ENCODE peak calls at places on chromosomes 1 and 21, in six cellular contexts. X is heart left ventricle, U is heart right ventricle, A is transverse colon, H is H7, Y is AG04450. O is an unnamed sample.

GRCh38 chr1:20069932-20070331 is at the start of gene PLA2G5:
- DNase-seq in X (peak; percentile 82), U (peak; percentile 88), A (peak; percentile 22), H (no peak), Y (no peak), O (peak; percentile 41)

GRCh38 chr21:33668180-33668579 is 25.9 kb downstream of the ITSN1 start:
- DNase-seq in X (no peak), U (no peak), A (no peak), H (no peak), Y (no peak), O (no peak)

GRCh38 chr1:167196185-167196584 is 24.5 kb upstream of the POU2F1 start:
- DNase-seq in X (no peak), U (no peak), A (no peak), H (peak; percentile 49), Y (no peak), O (peak; percentile 49)

GRCh38 chr1:231442735-231443134 is 20.6 kb upstream of the EGLN1 start:
- DNase-seq in X (no peak), U (no peak), A (no peak), H (no peak), Y (no peak), O (no peak)

GRCh38 chr1:234997201-234998173 is 131.2 kb downstream of the TOMM20 start:
- DNase-seq in X (peak; percentile 96), U (peak; percentile 97), A (peak; percentile 95), H (no peak), Y (peak; percentile 93), O (peak; percentile 100)

GRCh38 chr1:29258974-29259801 is 22.9 kb downstream of the PTPRU start:
- DNase-seq in X (no peak), U (no peak), A (no peak), H (peak; percentile 86), Y (no peak), O (no peak)

GRCh38 chr1:89699451-89699986 is 66.6 kb downstream of the LRRC8C start:
- DNase-seq in X (no peak), U (no peak), A (no peak), H (no peak), Y (no peak), O (no peak)

GRCh38 chr1:172343246-172344099 is 77.0 kb upstream of the C1orf105 start:
- DNase-seq in X (no peak), U (no peak), A (no peak), H (no peak), Y (peak; percentile 69), O (peak; percentile 93)

GRCh38 chr21:44708213-44708865 is 3.0 kb downstream of the TSPEAR start:
- DNase-seq in X (no peak), U (no peak), A (no peak), H (peak; percentile 86), Y (no peak), O (no peak)

GRCh38 chr1:52571783-52572182 is 18.9 kb upstream of the TUT4 start:
- DNase-seq in X (no peak), U (no peak), A (no peak), H (no peak), Y (no peak), O (peak; percentile 16)

GRCh38 chr1:150281221-150281757 is 1.1 kb upstream of the CIART start:
- DNase-seq in X (peak; percentile 75), U (peak; percentile 81), A (peak; percentile 78), H (peak; percentile 69), Y (no peak), O (peak; percentile 73)

GRCh38 chr1:51927029-51927428 is 48.5 kb upstream of the NRDC start:
- DNase-seq in X (no peak), U (no peak), A (no peak), H (no peak), Y (no peak), O (no peak)

GRCh38 chr1:204401747-204402146 is 9.9 kb downstream of the PPP1R15B start:
- DNase-seq in X (no peak), U (no peak), A (no peak), H (no peak), Y (no peak), O (no peak)

GRCh38 chr1:182600036-182600713 is 4.0 kb downstream of the RGS16 start:
- DNase-seq in X (no peak), U (no peak), A (no peak), H (peak; percentile 10), Y (no peak), O (no peak)

GRCh38 chr1:6271554-6271953 is 10.7 kb upstream of the GPR153 start:
- DNase-seq in X (no peak), U (no peak), A (peak; percentile 58), H (no peak), Y (no peak), O (no peak)

GRCh38 chr1:26015358-26015757 is 6.2 kb upstream of the EXTL1 start:
- DNase-seq in X (no peak), U (no peak), A (peak; percentile 44), H (peak; percentile 45), Y (no peak), O (no peak)

GRCh38 chr1:26017606-26018005 is 4.0 kb upstream of the EXTL1 start:
- DNase-seq in X (no peak), U (peak; percentile 24), A (no peak), H (peak; percentile 26), Y (peak; percentile 36), O (no peak)

GRCh38 chr1:26016944-26017545 is 4.5 kb upstream of the EXTL1 start:
- DNase-seq in X (no peak), U (no peak), A (no peak), H (peak; percentile 36), Y (no peak), O (no peak)

GRCh38 chr1:26014179-26014578 is 7.4 kb upstream of the EXTL1 start:
- DNase-seq in X (no peak), U (no peak), A (no peak), H (no peak), Y (no peak), O (no peak)

DNA sequence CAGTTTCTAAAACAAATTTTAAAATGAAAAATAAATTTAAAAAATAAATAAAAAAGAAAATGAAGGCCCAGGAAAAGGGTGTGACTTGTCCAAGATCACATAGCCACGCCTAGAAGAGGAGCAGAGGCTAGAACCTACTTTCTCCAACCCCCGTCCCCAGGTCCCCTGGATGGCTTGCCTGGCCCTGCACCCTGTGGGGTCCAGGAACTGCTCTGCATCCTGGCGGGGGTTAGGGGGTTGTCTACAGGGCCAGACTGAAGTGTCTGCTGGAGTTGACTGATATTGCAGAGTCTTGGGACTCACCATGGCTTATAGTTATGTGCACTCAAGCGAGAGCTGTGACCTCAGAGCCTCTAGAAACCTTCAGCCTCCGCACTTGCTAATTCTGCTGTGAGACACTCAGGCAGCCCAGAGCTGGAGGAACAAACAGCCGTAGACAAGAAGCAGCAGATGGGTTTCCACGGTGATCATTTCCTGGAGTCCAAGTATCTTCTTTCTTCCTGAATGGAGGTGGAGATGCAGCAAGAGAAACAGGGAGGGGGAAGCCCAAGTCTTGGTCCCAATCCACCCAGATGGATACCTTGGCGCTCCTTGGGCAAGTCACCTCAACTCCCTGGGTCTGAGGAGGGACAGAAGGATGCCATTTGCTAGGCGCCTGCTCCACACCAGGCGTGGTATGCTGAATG is 5.2 kb upstream of the EXTL1 start:
- DNase-seq in X (no peak), U (no peak), A (no peak), H (no peak), Y (no peak), O (no peak)
- H3K4me3 ChIP-seq in X (no peak overlapping the region), U (no peak overlapping the region), A (no peak overlapping the region), H (no peak overlapping the region), Y (no peak overlapping the region), O (no peak overlapping the region)

DNA sequence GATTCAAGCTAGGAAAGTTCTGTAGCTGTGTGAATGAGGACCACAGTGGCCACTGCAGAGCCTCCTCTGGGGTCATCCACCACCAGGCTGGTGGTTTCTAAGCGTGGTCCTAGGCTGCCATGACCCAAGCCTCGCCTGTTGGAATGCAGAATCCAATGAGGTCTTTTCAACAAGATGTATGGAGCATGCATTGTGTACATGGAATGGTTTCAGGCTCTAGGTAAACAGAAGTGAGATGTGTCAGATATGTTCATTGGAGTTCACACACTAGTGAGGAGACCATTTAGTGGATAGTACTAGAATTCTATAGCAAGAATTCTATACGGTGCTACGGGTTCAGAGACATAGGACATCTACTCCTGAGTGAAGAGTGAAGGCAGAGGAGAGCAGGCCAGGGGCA is 10.7 kb downstream of the RNU5D-1 start:
- DNase-seq in X (no peak), U (no peak), A (no peak), H (no peak), Y (no peak), O (no peak)
- H3K4me3 ChIP-seq in X (no peak overlapping the region), U (no peak overlapping the region), A (no peak overlapping the region), H (no peak overlapping the region), Y (no peak overlapping the region), O (no peak overlapping the region)

GRCh38 chr1:245827306-245827705 is 672.5 kb downstream of the KIF26B start:
- DNase-seq in X (no peak), U (no peak), A (no peak), H (no peak), Y (no peak), O (no peak)

GRCh38 chr1:245825128-245825901 is 670.5 kb downstream of the KIF26B start:
- DNase-seq in X (peak; percentile 13), U (peak; percentile 10), A (no peak), H (peak; percentile 60), Y (no peak), O (peak; percentile 31)

GRCh38 chr1:245823408-245824147 is 668.8 kb downstream of the KIF26B start:
- DNase-seq in X (no peak), U (no peak), A (no peak), H (no peak), Y (peak; percentile 39), O (no peak)

GRCh38 chr1:245822997-245823396 is 668.2 kb downstream of the KIF26B start:
- DNase-seq in X (no peak), U (no peak), A (no peak), H (no peak), Y (peak; percentile 82), O (peak; percentile 90)
- H3K4me3 ChIP-seq in X (no peak overlapping the region), U (no peak overlapping the region), A (no peak overlapping the region), H (no peak overlapping the region), Y (peak overlapping the region; percentile 1), O (no peak overlapping the region)

GRCh38 chr1:59043796-59044195 is 253.1 kb upstream of the FGGY start:
- DNase-seq in X (peak; percentile 65), U (peak; percentile 76), A (peak; percentile 69), H (no peak), Y (peak; percentile 58), O (peak; percentile 55)
- H3K4me3 ChIP-seq in X (no peak overlapping the region), U (no peak overlapping the region), A (no peak overlapping the region), H (no peak overlapping the region), Y (no peak overlapping the region), O (no peak overlapping the region)

GRCh38 chr1:185311589-185312225 is 5.3 kb downstream of the IVNS1ABP start:
- DNase-seq in X (no peak), U (no peak), A (no peak), H (no peak), Y (peak; percentile 38), O (no peak)
- H3K4me3 ChIP-seq in X (peak overlapping the region; percentile 3), U (no peak overlapping the region), A (no peak overlapping the region), H (no peak overlapping the region), Y (no peak overlapping the region), O (no peak overlapping the region)

GRCh38 chr1:151989131-151989868 is 4.4 kb downstream of the S100A10 start:
- DNase-seq in X (peak; percentile 44), U (peak; percentile 48), A (peak; percentile 76), H (no peak), Y (no peak), O (peak; percentile 88)
- H3K4me3 ChIP-seq in X (no peak overlapping the region), U (no peak overlapping the region), A (no peak overlapping the region), H (no peak overlapping the region), Y (peak overlapping the region; percentile 38), O (peak overlapping the region; percentile 97)

GRCh38 chr1:8359617-8360481 is 41.9 kb downstream of the SLC45A1 start:
- DNase-seq in X (no peak), U (no peak), A (no peak), H (peak; percentile 59), Y (no peak), O (no peak)
- H3K4me3 ChIP-seq in X (no peak overlapping the region), U (no peak overlapping the region), A (no peak overlapping the region), H (no peak overlapping the region), Y (no peak overlapping the region), O (no peak overlapping the region)

GRCh38 chr1:69613414-69613813 is 45.7 kb downstream of the LRRC7 start:
- DNase-seq in X (no peak), U (no peak), A (no peak), H (no peak), Y (no peak), O (no peak)
- H3K4me3 ChIP-seq in X (no peak overlapping the region), U (no peak overlapping the region), A (no peak overlapping the region), H (no peak overlapping the region), Y (no peak overlapping the region), O (no peak overlapping the region)